ENCODE peak calls at places on chromosomes 16 and 17, in six cellular contexts. G is EL; C is RPMI8226; Q is NCI-H748 treated with DMSO at 0.1 percent for 48 hours; O is activated T-helper 1 cell treated with anti-CD3 and anti-CD28 coated beads, Interleukin-2, amount 50 U/mL, for 16 hours; Z is NCI-H1105. I is an unnamed sample.

GRCh38 chr16:74626741-74627416 is 20.0 kb upstream of the GLG1 start:
- DNase-seq in Q (no peak), O (no peak), C (no peak), G (no peak), Z (no peak), I (no peak)

GRCh38 chr17:41692722-41693521 is 4.2 kb downstream of the EIF1 start:
- DNase-seq in Q (no peak), C (no peak), G (peak), O (no peak), Z (no peak), I (no peak)

GRCh38 chr16:15041260-15042011 is 14.4 kb downstream of the NTAN1 start:
- DNase-seq in Q (no peak), O (no peak), Z (no peak), G (peak), C (peak), I (peak)

GRCh38 chr17:31646642-31647041 is 212.4 kb downstream of the COPRS start:
- DNase-seq in C (no peak), Z (no peak), O (no peak), Q (no peak), G (no peak), I (no peak)

GRCh38 chr17:33202796-33203195 is 90.3 kb downstream of the ASIC2 start:
- DNase-seq in G (no peak), C (no peak), Z (no peak), Q (no peak), O (no peak), I (no peak)

GRCh38 chr16:9159839-9160550 is 68.6 kb downstream of the HAPSTR1 start:
- DNase-seq in G (peak), Q (peak), O (no peak), C (peak), Z (no peak), I (no peak)

GRCh38 chr16:79713609-79714309 is 113.2 kb upstream of the MAF start:
- DNase-seq in Q (no peak), Z (no peak), O (no peak), C (peak), G (no peak), I (no peak)

GRCh38 chr17:82941021-82942001 is 101.5 kb upstream of the ZNF750 start:
- DNase-seq in Z (no peak), G (no peak), O (no peak), Q (no peak), C (no peak), I (no peak)

GRCh38 chr17:64401941-64402340 is 11.3 kb upstream of the PECAM1 start:
- DNase-seq in Z (no peak), C (no peak), G (no peak), Q (no peak), O (no peak), I (no peak)

GRCh38 chr16:25228372-25228771 is 11.6 kb downstream of the AQP8 start:
- DNase-seq in G (no peak), C (no peak), O (no peak), Z (no peak), Q (no peak), I (no peak)

GRCh38 chr17:9258115-9259020 is 237.1 kb downstream of the NTN1 start:
- DNase-seq in C (no peak), Z (peak), O (no peak), Q (no peak), G (no peak), I (no peak)

GRCh38 chr16:87554754-87555427 is 47.4 kb upstream of the JPH3 start:
- DNase-seq in Q (no peak), Z (no peak), G (no peak), O (no peak), C (no peak), I (no peak)

GRCh38 chr16:27759301-27759871 is 209.4 kb downstream of the KATNIP start:
- DNase-seq in Z (no peak), G (peak), C (no peak), O (no peak), Q (no peak), I (no peak)

GRCh38 chr16:9258423-9259051 is 167.1 kb downstream of the HAPSTR1 start:
- DNase-seq in C (peak), O (no peak), Z (no peak), Q (no peak), G (peak), I (no peak)

GRCh38 chr16:14015948-14016347 is 55.2 kb upstream of the MRTFB start:
- DNase-seq in Z (no peak), Q (no peak), O (no peak), G (peak), C (no peak), I (no peak)

GRCh38 chr17:79788989-79789942 is 7.6 kb downstream of the CBX8 start:
- DNase-seq in Z (no peak), G (no peak), C (no peak), Q (no peak), O (no peak), I (no peak)

GRCh38 chr17:5097101-5097834 is 14.4 kb downstream of the ZNF232 start:
- DNase-seq in Q (peak), C (no peak), O (no peak), G (no peak), Z (no peak), I (no peak)

GRCh38 chr17:77959926-77960521 is 1.5 kb downstream of the TNRC6C start:
- DNase-seq in Z (peak), C (no peak), Q (peak), O (no peak), G (peak), I (peak)

GRCh38 chr16:75627856-75628255 is 4.8 kb upstream of the ADAT1 start:
- DNase-seq in Q (no peak), G (no peak), O (no peak), C (no peak), Z (no peak), I (no peak)

GRCh38 chr17:43890240-43890639 is 17.1 kb downstream of the MPP2 start:
- DNase-seq in O (no peak), G (no peak), C (no peak), Z (no peak), Q (no peak), I (no peak)

GRCh38 chr16:50594332-50595260 is 46.4 kb downstream of the NKD1 start:
- DNase-seq in Q (no peak), O (no peak), G (no peak), Z (no peak), C (no peak), I (no peak)

GRCh38 chr16:53126390-53126789 is 71.6 kb downstream of the CHD9 start:
- DNase-seq in C (no peak), O (no peak), G (no peak), Q (no peak), Z (no peak), I (no peak)

GRCh38 chr16:22816475-22816874 is 2.5 kb downstream of the HS3ST2 start:
- DNase-seq in Q (no peak), G (no peak), O (no peak), Z (no peak), C (no peak), I (no peak)

GRCh38 chr17:81265576-81265975 is 26.5 kb downstream of the NDUFAF8 start:
- DNase-seq in Z (no peak), Q (no peak), O (no peak), C (no peak), G (no peak), I (no peak)

GRCh38 chr17:64630309-64631223 is 31.5 kb downstream of the SMURF2 start:
- DNase-seq in C (no peak), Q (no peak), G (no peak), Z (no peak), O (no peak), I (no peak)

GRCh38 chr16:50309527-50310307 is 43.4 kb downstream of the ADCY7 start:
- DNase-seq in G (no peak), O (no peak), Q (no peak), Z (peak), C (no peak), I (no peak)

GRCh38 chr17:43351686-43352085 is 47.1 kb upstream of the ARL4D start:
- DNase-seq in Q (no peak), O (no peak), C (no peak), Z (no peak), G (no peak), I (no peak)

GRCh38 chr16:48318630-48319029 is 66.6 kb downstream of the SIAH1 start:
- DNase-seq in C (peak), G (peak), Z (no peak), O (no peak), Q (no peak), I (no peak)

GRCh38 chr17:69679839-69680238 is 265.3 kb downstream of the MAP2K6 start:
- DNase-seq in Q (no peak), C (no peak), Z (no peak), G (no peak), O (no peak), I (no peak)

GRCh38 chr17:75341784-75342183 is 52.6 kb upstream of the SLC25A19 start:
- DNase-seq in O (no peak), G (no peak), Q (no peak), C (no peak), Z (no peak), I (no peak)

GRCh38 chr16:75218256-75219076 is at the start of gene CTRB1:
- DNase-seq in C (no peak), Z (no peak), Q (no peak), G (no peak), O (no peak), I (no peak)

GRCh38 chr16:85649978-85650863 is 37.1 kb downstream of the GSE1 start:
- DNase-seq in Z (no peak), O (no peak), G (no peak), Q (no peak), C (no peak), I (no peak)

GRCh38 chr16:27401768-27402568 is at the start of gene IL21R:
- DNase-seq in O (peak), G (peak), Z (peak), C (peak), Q (no peak), I (peak)

GRCh38 chr17:82351254-82351712 is 7.8 kb upstream of the TEX19 start:
- DNase-seq in C (peak), Z (no peak), Q (no peak), O (no peak), G (no peak), I (no peak)

GRCh38 chr17:1997587-1998425 is 27.3 kb downstream of the RTN4RL1 start:
- DNase-seq in Z (no peak), Q (peak), O (no peak), C (no peak), G (no peak), I (no peak)

GRCh38 chr17:72297326-72298115 is 176.7 kb downstream of the SOX9 start:
- DNase-seq in O (no peak), C (no peak), Q (no peak), G (peak), Z (no peak), I (no peak)

GRCh38 chr16:19288872-19289799 is 3.6 kb downstream of the CLEC19A start:
- DNase-seq in G (no peak), C (no peak), Z (no peak), Q (no peak), O (no peak), I (no peak)

GRCh38 chr16:89759742-89760366 is 38.5 kb downstream of the ZNF276 start:
- DNase-seq in Z (no peak), Q (no peak), C (no peak), O (no peak), G (no peak), I (no peak)